ENCODE peak calls at places on chromosomes 2 and 18, in nine cellular contexts. One of them, this sample, is unnamed. For H3K27me3, the result is how much of the 10 kb centered on the place peaks cover.

GRCh38 chr2:13660231-13660630 is 943.5 kb downstream of the TRIB2 start:
- DNase-seq in IMR-90: no peak
- DNase-seq in heart left ventricle: no peak
- DNase-seq in endothelial cell of umbilical vein: no peak
- DNase-seq in fibroblast of lung: no peak
- DNase-seq in thoracic aorta: no peak
- DNase-seq in MM.1S: no peak
- DNase-seq in bronchial epithelial cell: no peak
- DNase-seq in K562: no peak
- DNase-seq in this sample: no peak

GRCh38 chr2:71646028-71646427 is 192.7 kb downstream of the DYSF start:
- DNase-seq in IMR-90: peak
- DNase-seq in heart left ventricle: peak
- DNase-seq in endothelial cell of umbilical vein: no peak
- DNase-seq in fibroblast of lung: peak
- DNase-seq in thoracic aorta: peak
- DNase-seq in MM.1S: no peak
- DNase-seq in bronchial epithelial cell: peak
- DNase-seq in K562: no peak
- DNase-seq in this sample: no peak

GRCh38 chr2:36290306-36290705 is 65.3 kb upstream of the CRIM1 start:
- DNase-seq in IMR-90: no peak
- DNase-seq in heart left ventricle: no peak
- DNase-seq in endothelial cell of umbilical vein: no peak
- DNase-seq in fibroblast of lung: no peak
- DNase-seq in thoracic aorta: no peak
- DNase-seq in MM.1S: no peak
- DNase-seq in bronchial epithelial cell: no peak
- DNase-seq in K562: no peak
- DNase-seq in this sample: no peak

GRCh38 chr2:216858312-216858711 is 1.6 kb downstream of the TNP1 start:
- DNase-seq in IMR-90: peak
- DNase-seq in heart left ventricle: no peak
- DNase-seq in endothelial cell of umbilical vein: no peak
- DNase-seq in fibroblast of lung: no peak
- DNase-seq in thoracic aorta: no peak
- DNase-seq in MM.1S: no peak
- DNase-seq in bronchial epithelial cell: peak
- DNase-seq in K562: no peak
- DNase-seq in this sample: no peak

GRCh38 chr2:11129598-11130449 is 25.4 kb upstream of the SLC66A3 start:
- DNase-seq in IMR-90: no peak
- DNase-seq in heart left ventricle: peak
- DNase-seq in endothelial cell of umbilical vein: no peak
- DNase-seq in fibroblast of lung: no peak
- DNase-seq in thoracic aorta: no peak
- DNase-seq in MM.1S: peak
- DNase-seq in bronchial epithelial cell: peak
- DNase-seq in K562: peak
- DNase-seq in this sample: no peak

GRCh38 chr18:67669993-67670671 is 153.6 kb upstream of the DSEL start:
- DNase-seq in IMR-90: peak
- DNase-seq in heart left ventricle: no peak
- DNase-seq in endothelial cell of umbilical vein: no peak
- DNase-seq in fibroblast of lung: peak
- DNase-seq in thoracic aorta: no peak
- DNase-seq in MM.1S: no peak
- DNase-seq in bronchial epithelial cell: peak
- DNase-seq in K562: no peak
- DNase-seq in this sample: no peak

GRCh38 chr2:221571108-221571390 is 1.1 kb downstream of the EPHA4 start:
- DNase-seq in IMR-90: peak
- DNase-seq in heart left ventricle: no peak
- DNase-seq in endothelial cell of umbilical vein: peak
- DNase-seq in fibroblast of lung: peak
- DNase-seq in thoracic aorta: no peak
- DNase-seq in MM.1S: no peak
- DNase-seq in bronchial epithelial cell: peak
- DNase-seq in K562: no peak
- DNase-seq in this sample: no peak

GRCh38 chr2:236321430-236321829 is 57.2 kb upstream of the ASB18 start:
- DNase-seq in IMR-90: no peak
- DNase-seq in heart left ventricle: no peak
- DNase-seq in endothelial cell of umbilical vein: no peak
- DNase-seq in fibroblast of lung: no peak
- DNase-seq in thoracic aorta: no peak
- DNase-seq in MM.1S: no peak
- DNase-seq in bronchial epithelial cell: no peak
- DNase-seq in K562: no peak
- DNase-seq in this sample: no peak

GRCh38 chr18:62637807-62638687 is 77.3 kb upstream of the PHLPP1 start:
- DNase-seq in IMR-90: peak
- DNase-seq in heart left ventricle: no peak
- DNase-seq in endothelial cell of umbilical vein: peak
- DNase-seq in fibroblast of lung: peak
- DNase-seq in thoracic aorta: no peak
- DNase-seq in MM.1S: peak
- DNase-seq in bronchial epithelial cell: peak
- DNase-seq in K562: peak
- DNase-seq in this sample: no peak

GRCh38 chr2:130908832-130909231 is 72.1 kb downstream of the ARHGEF4 start:
- DNase-seq in IMR-90: no peak
- DNase-seq in heart left ventricle: no peak
- DNase-seq in endothelial cell of umbilical vein: no peak
- DNase-seq in fibroblast of lung: no peak
- DNase-seq in thoracic aorta: no peak
- DNase-seq in MM.1S: no peak
- DNase-seq in bronchial epithelial cell: no peak
- DNase-seq in K562: no peak
- DNase-seq in this sample: no peak

GRCh38 chr2:238955648-238956531 is 108.0 kb downstream of the TWIST2 start:
- DNase-seq in IMR-90: peak
- DNase-seq in heart left ventricle: no peak
- DNase-seq in endothelial cell of umbilical vein: peak
- DNase-seq in fibroblast of lung: no peak
- DNase-seq in thoracic aorta: no peak
- DNase-seq in MM.1S: no peak
- DNase-seq in bronchial epithelial cell: peak
- DNase-seq in K562: no peak
- DNase-seq in this sample: no peak

DNA sequence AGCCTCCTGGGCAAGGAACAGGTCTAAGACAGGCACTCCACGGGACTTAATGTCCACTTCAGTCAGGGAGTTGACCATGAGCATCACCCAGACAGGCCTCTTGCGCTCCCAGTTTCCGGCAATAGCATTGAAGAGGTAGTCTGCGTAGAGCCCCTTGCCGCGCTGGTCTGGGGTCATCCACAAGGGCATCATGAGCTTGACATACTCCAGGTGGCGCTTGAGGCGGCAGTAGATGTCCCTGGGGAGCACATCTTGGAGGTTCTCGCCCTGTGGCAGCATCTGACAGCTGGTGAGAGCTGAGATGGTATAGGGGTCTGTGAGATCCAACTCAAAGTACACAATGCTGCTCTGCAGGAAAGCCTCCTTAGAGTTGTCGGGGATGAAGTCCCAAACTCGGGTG is 10.6 kb downstream of the TRABD2A start:
- DNase-seq in IMR-90: no peak
- DNase-seq in heart left ventricle: no peak
- DNase-seq in endothelial cell of umbilical vein: no peak
- DNase-seq in fibroblast of lung: no peak
- DNase-seq in thoracic aorta: no peak
- DNase-seq in MM.1S: no peak
- DNase-seq in bronchial epithelial cell: no peak
- DNase-seq in K562: no peak
- DNase-seq in this sample: no peak
- H3K4me3 ChIP-seq in IMR-90: no peak
- H3K4me3 ChIP-seq in heart left ventricle: no peak
- H3K4me3 ChIP-seq in endothelial cell of umbilical vein: no peak
- H3K4me3 ChIP-seq in fibroblast of lung: no peak
- H3K4me3 ChIP-seq in thoracic aorta: no peak
- H3K4me3 ChIP-seq in MM.1S: no peak
- H3K4me3 ChIP-seq in bronchial epithelial cell: no peak
- H3K4me3 ChIP-seq in K562: no peak
- H3K4me3 ChIP-seq in this sample: no peak

GRCh38 chr2:207251573-207252192 is 85.9 kb upstream of the KLF7 start:
- DNase-seq in IMR-90: peak
- DNase-seq in heart left ventricle: no peak
- DNase-seq in endothelial cell of umbilical vein: no peak
- DNase-seq in fibroblast of lung: no peak
- DNase-seq in thoracic aorta: no peak
- DNase-seq in MM.1S: no peak
- DNase-seq in bronchial epithelial cell: no peak
- DNase-seq in K562: no peak
- DNase-seq in this sample: no peak

GRCh38 chr2:207252416-207252815 is 86.7 kb upstream of the KLF7 start:
- DNase-seq in IMR-90: no peak
- DNase-seq in heart left ventricle: no peak
- DNase-seq in endothelial cell of umbilical vein: no peak
- DNase-seq in fibroblast of lung: no peak
- DNase-seq in thoracic aorta: no peak
- DNase-seq in MM.1S: no peak
- DNase-seq in bronchial epithelial cell: no peak
- DNase-seq in K562: no peak
- DNase-seq in this sample: no peak

GRCh38 chr2:207251022-207251421 is 85.3 kb upstream of the KLF7 start:
- DNase-seq in IMR-90: no peak
- DNase-seq in heart left ventricle: no peak
- DNase-seq in endothelial cell of umbilical vein: no peak
- DNase-seq in fibroblast of lung: no peak
- DNase-seq in thoracic aorta: no peak
- DNase-seq in MM.1S: no peak
- DNase-seq in bronchial epithelial cell: no peak
- DNase-seq in K562: no peak
- DNase-seq in this sample: no peak

GRCh38 chr2:207245526-207245925 is 79.8 kb upstream of the KLF7 start:
- DNase-seq in IMR-90: no peak
- DNase-seq in heart left ventricle: no peak
- DNase-seq in endothelial cell of umbilical vein: no peak
- DNase-seq in fibroblast of lung: no peak
- DNase-seq in thoracic aorta: no peak
- DNase-seq in MM.1S: no peak
- DNase-seq in bronchial epithelial cell: no peak
- DNase-seq in K562: no peak
- DNase-seq in this sample: no peak

DNA sequence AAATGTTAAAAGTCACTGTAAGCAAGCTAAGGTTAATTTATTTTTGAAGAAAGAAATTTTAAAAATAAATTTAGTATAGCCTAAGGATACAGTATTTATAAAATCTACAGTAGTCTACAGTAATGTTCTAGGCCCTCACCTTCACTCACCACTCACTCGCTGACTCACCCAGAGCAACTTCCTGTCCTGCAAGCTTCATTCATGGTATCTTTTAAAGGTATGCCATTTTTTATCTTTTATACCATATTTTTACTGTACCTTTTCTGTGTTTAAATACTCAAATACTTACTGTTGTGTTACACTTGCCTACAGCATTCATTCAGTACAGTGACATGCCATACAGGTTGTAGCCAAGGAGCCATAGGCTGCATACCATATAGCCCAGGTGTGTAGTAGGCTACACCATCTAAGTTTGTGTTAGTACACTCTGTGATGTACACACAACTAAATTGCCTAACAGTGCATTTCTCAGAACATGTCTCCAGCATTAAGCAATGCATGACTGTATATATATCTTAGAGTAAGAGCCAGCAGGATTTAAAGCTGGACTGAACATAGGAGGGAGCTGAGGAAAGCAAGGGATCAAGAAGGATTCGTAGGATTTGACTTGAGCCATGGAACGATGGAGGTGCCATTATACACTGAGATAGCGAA is 83.1 kb upstream of the KLF7 start:
- DNase-seq in IMR-90: peak
- DNase-seq in heart left ventricle: no peak
- DNase-seq in endothelial cell of umbilical vein: no peak
- DNase-seq in fibroblast of lung: peak
- DNase-seq in thoracic aorta: no peak
- DNase-seq in MM.1S: no peak
- DNase-seq in bronchial epithelial cell: peak
- DNase-seq in K562: no peak
- DNase-seq in this sample: no peak
- TF ChIP-seq CTCF in IMR-90: no peak
- TF ChIP-seq CTCF in heart left ventricle: no peak
- TF ChIP-seq CTCF in endothelial cell of umbilical vein: no peak
- TF ChIP-seq CTCF in fibroblast of lung: no peak
- TF ChIP-seq CTCF in thoracic aorta: no peak
- TF ChIP-seq CTCF in MM.1S: no peak
- TF ChIP-seq CTCF in bronchial epithelial cell: no peak
- TF ChIP-seq CTCF in K562: no peak
- TF ChIP-seq CTCF in this sample: no peak

GRCh38 chr2:234290671-234291070 is 206.2 kb downstream of the ARL4C start:
- DNase-seq in IMR-90: no peak
- DNase-seq in heart left ventricle: no peak
- DNase-seq in endothelial cell of umbilical vein: peak
- DNase-seq in fibroblast of lung: no peak
- DNase-seq in thoracic aorta: no peak
- DNase-seq in MM.1S: no peak
- DNase-seq in bronchial epithelial cell: peak
- DNase-seq in K562: no peak
- DNase-seq in this sample: no peak

GRCh38 chr2:234293973-234294372 is 202.9 kb downstream of the ARL4C start:
- DNase-seq in IMR-90: no peak
- DNase-seq in heart left ventricle: no peak
- DNase-seq in endothelial cell of umbilical vein: peak
- DNase-seq in fibroblast of lung: no peak
- DNase-seq in thoracic aorta: no peak
- DNase-seq in MM.1S: peak
- DNase-seq in bronchial epithelial cell: no peak
- DNase-seq in K562: no peak
- DNase-seq in this sample: no peak

GRCh38 chr2:234291765-234292204 is 205.1 kb downstream of the ARL4C start:
- DNase-seq in IMR-90: peak
- DNase-seq in heart left ventricle: peak
- DNase-seq in endothelial cell of umbilical vein: peak
- DNase-seq in fibroblast of lung: peak
- DNase-seq in thoracic aorta: no peak
- DNase-seq in MM.1S: peak
- DNase-seq in bronchial epithelial cell: no peak
- DNase-seq in K562: no peak
- DNase-seq in this sample: peak

GRCh38 chr2:234292955-234293228 is 204.0 kb downstream of the ARL4C start:
- DNase-seq in IMR-90: no peak
- DNase-seq in heart left ventricle: no peak
- DNase-seq in endothelial cell of umbilical vein: no peak
- DNase-seq in fibroblast of lung: no peak
- DNase-seq in thoracic aorta: no peak
- DNase-seq in MM.1S: no peak
- DNase-seq in bronchial epithelial cell: no peak
- DNase-seq in K562: no peak
- DNase-seq in this sample: no peak

GRCh38 chr2:234292205-234292954 is 204.5 kb downstream of the ARL4C start:
- DNase-seq in IMR-90: no peak
- DNase-seq in heart left ventricle: no peak
- DNase-seq in endothelial cell of umbilical vein: peak
- DNase-seq in fibroblast of lung: no peak
- DNase-seq in thoracic aorta: no peak
- DNase-seq in MM.1S: peak
- DNase-seq in bronchial epithelial cell: no peak
- DNase-seq in K562: no peak
- DNase-seq in this sample: no peak
- H3K27me3 ChIP-seq in IMR-90: under half
- H3K27me3 ChIP-seq in heart left ventricle: under half
- H3K27me3 ChIP-seq in endothelial cell of umbilical vein: under half
- H3K27me3 ChIP-seq in fibroblast of lung: under half
- H3K27me3 ChIP-seq in thoracic aorta: under half
- H3K27me3 ChIP-seq in MM.1S: under half
- H3K27me3 ChIP-seq in bronchial epithelial cell: under half
- H3K27me3 ChIP-seq in K562: under half
- H3K27me3 ChIP-seq in this sample: under half

GRCh38 chr2:127811922-127812321 is 951 bp upstream of the WDR33 start:
- DNase-seq in IMR-90: no peak
- DNase-seq in heart left ventricle: no peak
- DNase-seq in endothelial cell of umbilical vein: no peak
- DNase-seq in fibroblast of lung: no peak
- DNase-seq in thoracic aorta: no peak
- DNase-seq in MM.1S: no peak
- DNase-seq in bronchial epithelial cell: no peak
- DNase-seq in K562: no peak
- DNase-seq in this sample: no peak
- H3K4me3 ChIP-seq in IMR-90: no peak
- H3K4me3 ChIP-seq in heart left ventricle: no peak
- H3K4me3 ChIP-seq in endothelial cell of umbilical vein: peak
- H3K4me3 ChIP-seq in fibroblast of lung: peak
- H3K4me3 ChIP-seq in thoracic aorta: no peak
- H3K4me3 ChIP-seq in MM.1S: peak
- H3K4me3 ChIP-seq in bronchial epithelial cell: peak
- H3K4me3 ChIP-seq in K562: peak
- H3K4me3 ChIP-seq in this sample: no peak

This sample was measured in kidney epithelial cell.